ENCODE peak calls at places on chromosomes 3 and 15, in six cellular contexts. R, Z, L, K, Q and J are unnamed samples.

GRCh38 chr15:88299502-88299901 is 43.0 kb upstream of the NTRK3 start:
- DNase-seq in L (no peak), R (no peak), K (no peak), Z (no peak), Q (no peak), J (peak)

GRCh38 chr3:51703026-51703775 is 3.7 kb upstream of the GRM2 start:
- DNase-seq in R (no peak), K (no peak), Q (no peak), Z (no peak), L (no peak), J (peak)

GRCh38 chr3:70281663-70282062 is 30.8 kb downstream of the MDFIC2 start:
- DNase-seq in Z (no peak), L (no peak), K (no peak), Q (no peak), R (no peak), J (no peak)

GRCh38 chr3:150497956-150498355 is 48.3 kb downstream of the SERP1 start:
- DNase-seq in L (no peak), Q (no peak), R (no peak), K (peak), Z (no peak), J (no peak)

GRCh38 chr15:53072077-53072476 is 281.9 kb upstream of the ONECUT1 start:
- DNase-seq in K (no peak), R (peak), L (peak), Z (peak), Q (no peak), J (peak)

GRCh38 chr3:192063570-192063969 is 602.6 kb downstream of the PYDC2 start:
- DNase-seq in L (no peak), Q (peak), Z (no peak), K (no peak), R (peak), J (peak)

GRCh38 chr3:37862712-37863551 is 1.3 kb downstream of the CTDSPL start:
- DNase-seq in R (peak), L (peak), Z (no peak), Q (no peak), K (no peak), J (no peak)

GRCh38 chr15:33115191-33115861 is 79.2 kb downstream of the FMN1 start:
- DNase-seq in R (no peak), Q (no peak), L (no peak), K (no peak), Z (no peak), J (no peak)

GRCh38 chr3:28575748-28576589 is 227.3 kb upstream of the AZI2 start:
- DNase-seq in R (peak), Z (no peak), K (no peak), Q (no peak), L (no peak), J (peak)

DNA sequence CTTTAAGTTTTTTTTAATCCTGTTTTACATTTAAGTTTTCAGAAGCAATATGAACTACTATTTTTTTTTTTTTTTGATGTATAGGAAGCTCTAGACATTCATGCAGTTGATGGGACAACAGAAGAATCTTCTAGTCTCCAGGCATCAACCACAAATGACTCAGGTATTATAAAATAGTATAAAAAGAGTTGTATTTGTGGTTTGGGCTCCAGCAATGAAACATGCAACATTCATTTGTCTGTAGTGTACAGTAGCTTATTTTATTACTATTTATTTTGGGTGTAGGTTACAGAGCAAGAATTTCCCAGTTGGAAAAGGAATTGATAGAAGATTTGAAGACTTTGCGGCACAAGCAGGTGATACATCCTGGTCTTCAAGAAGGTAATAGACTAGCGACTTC is 38.6 kb downstream of the MGA start:
- DNase-seq in Q (no peak), Z (no peak), R (no peak), L (no peak), K (no peak), J (no peak)
- TF ChIP-seq ATF3 in Q (no peak), Z (no peak), R (no peak), L (no peak), K (no peak), J (no peak)

GRCh38 chr3:129577925-129578742 is 28.3 kb downstream of the PLXND1 start:
- DNase-seq in L (no peak), R (no peak), K (peak), Z (no peak), Q (no peak), J (no peak)
- TF ChIP-seq ATF3 in L (no peak), R (no peak), K (no peak), Z (no peak), Q (no peak), J (no peak)

GRCh38 chr3:80771085-80771484 is 990.4 kb downstream of the GBE1 start:
- DNase-seq in K (peak), Q (peak), Z (no peak), R (no peak), L (no peak), J (no peak)
- TF ChIP-seq ATF3 in K (no peak), Q (no peak), Z (no peak), R (no peak), L (no peak), J (no peak)

GRCh38 chr15:75309711-75310110 is 26.2 kb upstream of the COMMD4 start:
- DNase-seq in L (peak), Z (no peak), K (no peak), Q (no peak), R (no peak), J (no peak)

GRCh38 chr15:75302318-75302717 is 19.7 kb downstream of the GOLGA6D start:
- DNase-seq in K (no peak), R (no peak), L (no peak), Q (no peak), Z (no peak), J (no peak)

GRCh38 chr15:75306188-75306587 is 23.6 kb downstream of the GOLGA6D start:
- DNase-seq in L (no peak), K (no peak), Q (no peak), R (no peak), Z (no peak), J (no peak)

GRCh38 chr15:75313116-75313845 is 22.6 kb upstream of the COMMD4 start:
- DNase-seq in Z (no peak), R (no peak), L (no peak), K (no peak), Q (no peak), J (no peak)

DNA sequence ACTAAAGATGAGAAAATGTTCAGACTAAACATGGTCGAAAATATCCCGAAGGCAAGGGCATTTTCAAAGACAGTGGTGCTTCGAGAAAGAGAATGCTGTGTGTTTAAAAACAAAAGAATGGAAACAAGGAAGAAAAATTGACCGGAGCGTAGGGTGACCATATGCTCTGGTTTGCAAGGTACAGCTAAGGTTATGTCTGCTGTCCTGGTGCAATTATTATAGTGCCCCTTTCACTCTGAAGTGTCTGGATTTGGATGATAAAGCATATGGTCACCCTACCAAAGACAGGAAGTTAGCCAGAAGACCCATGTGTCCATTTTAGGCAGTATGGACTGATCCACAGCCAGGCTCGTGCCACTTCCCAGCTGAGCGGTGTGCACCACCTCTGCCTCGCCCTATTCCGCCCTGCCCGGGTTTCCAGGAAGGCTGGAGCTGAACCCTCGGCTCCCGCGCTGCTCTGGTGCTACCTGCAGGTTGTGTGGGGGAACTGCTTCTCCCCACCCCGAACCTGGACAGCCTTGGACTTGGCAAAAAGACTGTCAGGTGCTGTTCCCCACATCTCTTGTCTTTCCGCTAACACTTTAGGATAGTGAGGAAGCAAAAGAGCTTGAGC is 25.2 kb downstream of the GOLGA6D start:
- DNase-seq in L (peak), Z (peak), Q (no peak), K (peak), R (peak), J (peak)
- TF ChIP-seq ATF3 in L (no peak), Z (no peak), Q (no peak), K (no peak), R (no peak), J (no peak)

GRCh38 chr15:60907233-60907947 is 321.7 kb downstream of the RORA start:
- DNase-seq in K (no peak), L (no peak), R (no peak), Z (no peak), Q (no peak), J (no peak)

GRCh38 chr15:60903221-60903620 is 325.9 kb downstream of the RORA start:
- DNase-seq in Z (no peak), K (no peak), Q (no peak), L (no peak), R (no peak), J (no peak)

GRCh38 chr15:60908888-60909287 is 320.2 kb downstream of the RORA start:
- DNase-seq in Z (no peak), Q (no peak), R (no peak), L (no peak), K (no peak), J (no peak)

GRCh38 chr15:60906275-60906674 is 322.8 kb downstream of the RORA start:
- DNase-seq in Q (no peak), Z (no peak), R (no peak), K (no peak), L (no peak), J (no peak)

GRCh38 chr15:60905587-60905986 is 323.5 kb downstream of the RORA start:
- DNase-seq in Q (no peak), K (no peak), Z (no peak), L (no peak), R (no peak), J (peak)
- TF ChIP-seq ATF3 in Q (no peak), K (no peak), Z (no peak), L (no peak), R (no peak), J (no peak)

GRCh38 chr3:12289562-12289961 is 692 bp downstream of the PPARG start:
- DNase-seq in K (no peak), R (no peak), Q (no peak), L (no peak), Z (no peak), J (no peak)

GRCh38 chr3:12286927-12287726 is 1.7 kb upstream of the PPARG start:
- DNase-seq in Z (no peak), K (no peak), L (no peak), R (peak), Q (no peak), J (peak)

GRCh38 chr3:12286504-12286903 is 2.4 kb upstream of the PPARG start:
- DNase-seq in Z (no peak), K (no peak), Q (no peak), L (no peak), R (no peak), J (no peak)

GRCh38 chr3:12287727-12288465 is 974 bp upstream of the PPARG start:
- DNase-seq in Z (no peak), L (no peak), K (no peak), R (peak), Q (no peak), J (peak)

GRCh38 chr3:12288466-12289129 is at the start of gene PPARG:
- DNase-seq in R (peak), L (peak), Z (peak), K (no peak), Q (no peak), J (peak)
- TF ChIP-seq ATF3 in R (no peak), L (no peak), Z (no peak), K (no peak), Q (no peak), J (no peak)

DNA sequence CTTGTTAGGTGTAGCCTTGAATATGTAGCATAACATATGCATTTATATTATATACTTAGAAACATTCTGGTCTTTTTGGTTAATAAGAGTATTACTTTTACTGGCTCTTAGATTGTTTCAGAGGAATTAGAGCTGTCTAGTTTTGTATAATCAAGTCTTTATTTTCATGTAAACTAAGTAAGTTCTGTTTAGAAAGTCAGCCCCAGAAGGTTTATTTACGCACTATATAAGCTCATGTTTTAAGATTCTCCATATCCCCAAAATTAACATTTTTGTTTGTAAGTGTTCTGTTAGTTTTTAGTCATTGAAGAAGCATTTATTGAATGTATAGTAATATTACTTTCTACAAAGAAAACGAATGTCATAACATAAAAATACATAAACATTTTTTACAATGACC is 158.1 kb downstream of the HCN4 start:
- DNase-seq in L (no peak), K (no peak), R (no peak), Z (no peak), Q (no peak), J (no peak)
- TF ChIP-seq ATF3 in L (no peak), K (no peak), R (no peak), Z (no peak), Q (no peak), J (no peak)

GRCh38 chr3:195044411-195044810 is 226.5 kb downstream of the XXYLT1 start:
- DNase-seq in L (no peak), R (no peak), Q (no peak), Z (no peak), K (no peak), J (no peak)
- TF ChIP-seq ATF3 in L (no peak), R (no peak), Q (no peak), Z (no peak), K (no peak), J (no peak)